ENCODE peak calls at places on chromosome 5, in ten cellular contexts. O is AML-193; Y is stimulated activated CD8-positive, alpha-beta memory T cell treated with anti-CD3 and anti-CD28 coated beads, Interleukin-15, amount 100 ng/mL, for 4 hours; L is stromal cell of bone marrow; H is heart right ventricle; N is Calu3; Q is cardiac muscle cell; U is hepatocyte; C is thyroid gland; A is ascending aorta. M is an unnamed sample.

GRCh38 chr5:1511651-1512540 is 11.9 kb downstream of the LPCAT1 start:
- DNase-seq in O (no peak), Y (no peak), L (no peak), H (peak; percentile 9), N (peak; percentile 22), Q (peak; percentile 25), U (no peak), C (no peak), A (peak; percentile 49), M (peak; percentile 80)

GRCh38 chr5:127840198-127840524 is 137.0 kb downstream of the CCDC192 start:
- DNase-seq in O (peak; percentile 79), Y (no peak), L (no peak), H (no peak), N (no peak), Q (peak; percentile 53), U (no peak), C (no peak), A (no peak), M (no peak)

GRCh38 chr5:27137329-27137728 is 98.9 kb upstream of the CDH9 start:
- DNase-seq in O (no peak), Y (no peak), L (no peak), H (no peak), N (no peak), Q (no peak), U (no peak), C (no peak), A (no peak), M (no peak)

GRCh38 chr5:170278611-170279500 is 18.7 kb downstream of the LCP2 start:
- DNase-seq in O (peak; percentile 92), Y (peak; percentile 79), L (no peak), H (peak; percentile 46), N (no peak), Q (peak; percentile 12), U (no peak), C (peak; percentile 29), A (peak; percentile 77), M (no peak)

GRCh38 chr5:170402508-170402907 is 13.3 kb upstream of the KCNMB1 start:
- DNase-seq in O (no peak), Y (no peak), L (no peak), H (no peak), N (no peak), Q (no peak), U (no peak), C (no peak), A (no peak), M (no peak)

GRCh38 chr5:114957384-114957783 is 212.3 kb downstream of the TRIM36 start:
- DNase-seq in O (no peak), Y (no peak), L (no peak), H (no peak), N (no peak), Q (no peak), U (no peak), C (no peak), A (no peak), M (no peak)

GRCh38 chr5:177489119-177489716 is 8.2 kb downstream of the PDLIM7 start:
- DNase-seq in O (no peak), Y (no peak), L (no peak), H (no peak), N (no peak), Q (no peak), U (no peak), C (no peak), A (no peak), M (no peak)

GRCh38 chr5:109754319-109754718 is 64.6 kb downstream of the MAN2A1 start:
- DNase-seq in O (no peak), Y (no peak), L (no peak), H (no peak), N (no peak), Q (no peak), U (no peak), C (no peak), A (no peak), M (no peak)

GRCh38 chr5:9015937-9016270 is 530.0 kb downstream of the SEMA5A start:
- DNase-seq in O (no peak), Y (no peak), L (no peak), H (no peak), N (no peak), Q (peak; percentile 33), U (no peak), C (no peak), A (no peak), M (no peak)

GRCh38 chr5:14932902-14933475 is 61.4 kb upstream of the ANKH start:
- DNase-seq in O (no peak), Y (no peak), L (peak; percentile 68), H (no peak), N (no peak), Q (no peak), U (no peak), C (no peak), A (no peak), M (no peak)

GRCh38 chr5:89418821-89419085 is 535.8 kb upstream of the MEF2C start:
- DNase-seq in O (no peak), Y (no peak), L (no peak), H (no peak), N (no peak), Q (no peak), U (no peak), C (no peak), A (no peak), M (no peak)

GRCh38 chr5:158511454-158511853 is 588.3 kb downstream of the EBF1 start:
- DNase-seq in O (no peak), Y (no peak), L (no peak), H (no peak), N (no peak), Q (no peak), U (no peak), C (no peak), A (no peak), M (peak; percentile 16)

GRCh38 chr5:127417534-127417933 is 99.9 kb upstream of the PRRC1 start:
- DNase-seq in O (no peak), Y (no peak), L (no peak), H (no peak), N (no peak), Q (no peak), U (no peak), C (no peak), A (no peak), M (no peak)

GRCh38 chr5:141491323-141492167 is 2.7 kb downstream of the PCDHGC5 start:
- DNase-seq in O (no peak), Y (no peak), L (no peak), H (no peak), N (no peak), Q (no peak), U (no peak), C (peak; percentile 58), A (no peak), M (no peak)

GRCh38 chr5:60700347-60700815 is 415 bp upstream of the DEPDC1B start:
- DNase-seq in O (peak; percentile 39), Y (no peak), L (no peak), H (no peak), N (no peak), Q (no peak), U (no peak), C (peak; percentile 24), A (no peak), M (peak; percentile 76)

GRCh38 chr5:17802256-17802655 is 168.0 kb downstream of the TAF11L14 start:
- DNase-seq in O (no peak), Y (no peak), L (no peak), H (no peak), N (no peak), Q (no peak), U (no peak), C (no peak), A (no peak), M (no peak)

GRCh38 chr5:14744296-14745187 is 80.0 kb downstream of the OTULIN start:
- DNase-seq in O (no peak), Y (no peak), L (no peak), H (peak; percentile 33), N (no peak), Q (no peak), U (no peak), C (no peak), A (no peak), M (no peak)

GRCh38 chr5:65198777-65199120 is 283.0 kb downstream of the ADAMTS6 start:
- DNase-seq in O (no peak), Y (no peak), L (peak; percentile 88), H (no peak), N (peak; percentile 13), Q (peak; percentile 91), U (no peak), C (no peak), A (no peak), M (no peak)

GRCh38 chr5:168359820-168360460 is 68.5 kb downstream of the WWC1 start:
- DNase-seq in O (no peak), Y (no peak), L (no peak), H (no peak), N (peak; percentile 48), Q (no peak), U (no peak), C (no peak), A (peak; percentile 11), M (peak; percentile 39)

GRCh38 chr5:125798311-125798710 is 624.9 kb upstream of the GRAMD2B start:
- DNase-seq in O (no peak), Y (no peak), L (peak; percentile 18), H (no peak), N (peak; percentile 8), Q (peak; percentile 67), U (peak; percentile 59), C (no peak), A (no peak), M (peak; percentile 22)

GRCh38 chr5:156949424-156949823 is 13.6 kb downstream of the TIMD4 start:
- DNase-seq in O (no peak), Y (no peak), L (no peak), H (no peak), N (no peak), Q (no peak), U (no peak), C (no peak), A (no peak), M (no peak)

GRCh38 chr5:170639221-170639925 is 135.6 kb downstream of the KCNIP1 start:
- DNase-seq in O (no peak), Y (no peak), L (no peak), H (no peak), N (no peak), Q (no peak), U (no peak), C (no peak), A (peak; percentile 44), M (no peak)

GRCh38 chr5:142959683-142960308 is 189.6 kb downstream of the ARHGAP26 start:
- DNase-seq in O (no peak), Y (no peak), L (no peak), H (no peak), N (no peak), Q (no peak), U (no peak), C (no peak), A (no peak), M (no peak)

GRCh38 chr5:124056326-124057160 is 544.6 kb downstream of the CSNK1G3 start:
- DNase-seq in O (no peak), Y (no peak), L (no peak), H (no peak), N (no peak), Q (peak; percentile 27), U (no peak), C (peak; percentile 15), A (no peak), M (no peak)

GRCh38 chr5:150636391-150637244 is 3.8 kb upstream of the SYNPO start:
- DNase-seq in O (no peak), Y (no peak), L (peak; percentile 59), H (no peak), N (peak; percentile 89), Q (peak; percentile 76), U (peak; percentile 71), C (peak; percentile 89), A (peak; percentile 91), M (peak; percentile 36)

GRCh38 chr5:81007637-81008027 is 47.5 kb downstream of the RASGRF2 start:
- DNase-seq in O (no peak), Y (no peak), L (no peak), H (no peak), N (no peak), Q (no peak), U (no peak), C (no peak), A (no peak), M (peak; percentile 4)

GRCh38 chr5:54904425-54904824 is 81.0 kb downstream of the ESM1 start:
- DNase-seq in O (peak; percentile 18), Y (no peak), L (no peak), H (no peak), N (peak; percentile 21), Q (peak; percentile 74), U (peak; percentile 45), C (no peak), A (no peak), M (peak; percentile 58)

GRCh38 chr5:109250533-109251329 is 159.0 kb downstream of the PJA2 start:
- DNase-seq in O (no peak), Y (no peak), L (no peak), H (no peak), N (no peak), Q (no peak), U (no peak), C (no peak), A (no peak), M (no peak)